ENCODE peak calls at places on chromosomes 16 and 17, in seven cellular contexts. One of them, this sample, is unnamed.

GRCh38 chr17:4607773-4608187 is 23.5 kb downstream of the SMTNL2 start:
- DNase-seq in H9: peak
- DNase-seq in effector memory CD4-positive, alpha-beta T cell: no peak
- DNase-seq in mesenchymal stem cell: peak
- DNase-seq in Peyer's patch: no peak
- DNase-seq in HCT116: no peak
- DNase-seq in CD4-positive, alpha-beta T cell: no peak
- DNase-seq in this sample: no peak

GRCh38 chr16:27911486-27911885 is 152.0 kb downstream of the GSG1L start:
- DNase-seq in mesenchymal stem cell: no peak
- DNase-seq in HCT116: no peak
- DNase-seq in Peyer's patch: no peak
- DNase-seq in effector memory CD4-positive, alpha-beta T cell: no peak
- DNase-seq in CD4-positive, alpha-beta T cell: no peak
- DNase-seq in H9: no peak
- DNase-seq in this sample: no peak

GRCh38 chr17:27848941-27849340 is 44.2 kb downstream of the LYRM9 start:
- DNase-seq in HCT116: no peak
- DNase-seq in H9: no peak
- DNase-seq in effector memory CD4-positive, alpha-beta T cell: no peak
- DNase-seq in Peyer's patch: no peak
- DNase-seq in CD4-positive, alpha-beta T cell: no peak
- DNase-seq in mesenchymal stem cell: no peak
- DNase-seq in this sample: no peak

GRCh38 chr17:51056813-51057510 is 63.7 kb downstream of the SPAG9 start:
- DNase-seq in H9: peak
- DNase-seq in effector memory CD4-positive, alpha-beta T cell: no peak
- DNase-seq in CD4-positive, alpha-beta T cell: peak
- DNase-seq in mesenchymal stem cell: peak
- DNase-seq in HCT116: peak
- DNase-seq in Peyer's patch: no peak
- DNase-seq in this sample: peak

GRCh38 chr17:39186481-39187002 is 10.9 kb downstream of the CACNB1 start:
- DNase-seq in CD4-positive, alpha-beta T cell: no peak
- DNase-seq in HCT116: no peak
- DNase-seq in Peyer's patch: no peak
- DNase-seq in effector memory CD4-positive, alpha-beta T cell: no peak
- DNase-seq in H9: no peak
- DNase-seq in mesenchymal stem cell: no peak
- DNase-seq in this sample: no peak

GRCh38 chr17:2400474-2400866 is 390 bp downstream of the MNT start:
- DNase-seq in H9: peak
- DNase-seq in CD4-positive, alpha-beta T cell: peak
- DNase-seq in Peyer's patch: peak
- DNase-seq in HCT116: no peak
- DNase-seq in effector memory CD4-positive, alpha-beta T cell: peak
- DNase-seq in mesenchymal stem cell: peak
- DNase-seq in this sample: peak

GRCh38 chr17:78122991-78123249 is 5.6 kb downstream of the TMC6 start:
- DNase-seq in CD4-positive, alpha-beta T cell: no peak
- DNase-seq in HCT116: no peak
- DNase-seq in Peyer's patch: no peak
- DNase-seq in H9: no peak
- DNase-seq in effector memory CD4-positive, alpha-beta T cell: no peak
- DNase-seq in mesenchymal stem cell: no peak
- DNase-seq in this sample: no peak

GRCh38 chr17:81428121-81428515 is 32.9 kb downstream of the BAHCC1 start:
- DNase-seq in H9: no peak
- DNase-seq in CD4-positive, alpha-beta T cell: no peak
- DNase-seq in Peyer's patch: no peak
- DNase-seq in HCT116: no peak
- DNase-seq in effector memory CD4-positive, alpha-beta T cell: no peak
- DNase-seq in mesenchymal stem cell: no peak
- DNase-seq in this sample: peak

GRCh38 chr16:85378145-85379040 is 234.7 kb upstream of the GSE1 start:
- DNase-seq in HCT116: no peak
- DNase-seq in Peyer's patch: no peak
- DNase-seq in mesenchymal stem cell: no peak
- DNase-seq in effector memory CD4-positive, alpha-beta T cell: no peak
- DNase-seq in H9: no peak
- DNase-seq in CD4-positive, alpha-beta T cell: no peak
- DNase-seq in this sample: no peak

GRCh38 chr17:55570360-55570759 is 59.1 kb upstream of the SMIM36 start:
- DNase-seq in effector memory CD4-positive, alpha-beta T cell: no peak
- DNase-seq in CD4-positive, alpha-beta T cell: no peak
- DNase-seq in H9: no peak
- DNase-seq in mesenchymal stem cell: no peak
- DNase-seq in HCT116: no peak
- DNase-seq in Peyer's patch: no peak
- DNase-seq in this sample: no peak

GRCh38 chr16:52773026-52773425 is 226.1 kb upstream of the TOX3 start:
- DNase-seq in mesenchymal stem cell: no peak
- DNase-seq in HCT116: no peak
- DNase-seq in effector memory CD4-positive, alpha-beta T cell: no peak
- DNase-seq in H9: no peak
- DNase-seq in Peyer's patch: no peak
- DNase-seq in CD4-positive, alpha-beta T cell: no peak
- DNase-seq in this sample: no peak

GRCh38 chr16:27195941-27196595 is 7.3 kb upstream of the KDM8 start:
- DNase-seq in Peyer's patch: no peak
- DNase-seq in HCT116: no peak
- DNase-seq in CD4-positive, alpha-beta T cell: peak
- DNase-seq in H9: no peak
- DNase-seq in effector memory CD4-positive, alpha-beta T cell: peak
- DNase-seq in mesenchymal stem cell: no peak
- DNase-seq in this sample: no peak

GRCh38 chr16:53068423-53068833 is 13.6 kb downstream of the CHD9 start:
- DNase-seq in effector memory CD4-positive, alpha-beta T cell: no peak
- DNase-seq in HCT116: no peak
- DNase-seq in CD4-positive, alpha-beta T cell: no peak
- DNase-seq in mesenchymal stem cell: no peak
- DNase-seq in Peyer's patch: peak
- DNase-seq in H9: no peak
- DNase-seq in this sample: no peak

GRCh38 chr16:47943235-47943634 is 212.6 kb downstream of the ABCC12 start:
- DNase-seq in H9: no peak
- DNase-seq in HCT116: no peak
- DNase-seq in mesenchymal stem cell: no peak
- DNase-seq in CD4-positive, alpha-beta T cell: no peak
- DNase-seq in Peyer's patch: no peak
- DNase-seq in effector memory CD4-positive, alpha-beta T cell: no peak
- DNase-seq in this sample: no peak

GRCh38 chr16:2720719-2721633 is 952 bp upstream of the PRSS27 start:
- DNase-seq in CD4-positive, alpha-beta T cell: peak
- DNase-seq in Peyer's patch: peak
- DNase-seq in H9: peak
- DNase-seq in mesenchymal stem cell: peak
- DNase-seq in HCT116: peak
- DNase-seq in effector memory CD4-positive, alpha-beta T cell: peak
- DNase-seq in this sample: peak

GRCh38 chr16:11896776-11897175 is 19.0 kb downstream of the GSPT1 start:
- DNase-seq in HCT116: no peak
- DNase-seq in mesenchymal stem cell: peak
- DNase-seq in CD4-positive, alpha-beta T cell: no peak
- DNase-seq in effector memory CD4-positive, alpha-beta T cell: no peak
- DNase-seq in Peyer's patch: no peak
- DNase-seq in H9: no peak
- DNase-seq in this sample: no peak

GRCh38 chr16:49851468-49851787 is 4.5 kb downstream of the ZNF423 start:
- DNase-seq in effector memory CD4-positive, alpha-beta T cell: no peak
- DNase-seq in H9: no peak
- DNase-seq in HCT116: no peak
- DNase-seq in mesenchymal stem cell: peak
- DNase-seq in Peyer's patch: no peak
- DNase-seq in CD4-positive, alpha-beta T cell: no peak
- DNase-seq in this sample: no peak

GRCh38 chr16:78196527-78196926 is 97.1 kb downstream of the WWOX start:
- DNase-seq in Peyer's patch: no peak
- DNase-seq in effector memory CD4-positive, alpha-beta T cell: no peak
- DNase-seq in mesenchymal stem cell: no peak
- DNase-seq in H9: no peak
- DNase-seq in CD4-positive, alpha-beta T cell: no peak
- DNase-seq in HCT116: no peak
- DNase-seq in this sample: no peak

GRCh38 chr17:39737331-39737760 is 392 bp upstream of the GRB7 start:
- DNase-seq in CD4-positive, alpha-beta T cell: no peak
- DNase-seq in H9: no peak
- DNase-seq in Peyer's patch: no peak
- DNase-seq in effector memory CD4-positive, alpha-beta T cell: no peak
- DNase-seq in mesenchymal stem cell: no peak
- DNase-seq in HCT116: no peak
- DNase-seq in this sample: peak

GRCh38 chr16:69476920-69477418 is 52.5 kb downstream of the CYB5B start:
- DNase-seq in Peyer's patch: no peak
- DNase-seq in HCT116: peak
- DNase-seq in CD4-positive, alpha-beta T cell: no peak
- DNase-seq in mesenchymal stem cell: peak
- DNase-seq in H9: no peak
- DNase-seq in effector memory CD4-positive, alpha-beta T cell: no peak
- DNase-seq in this sample: no peak

GRCh38 chr17:69103557-69104233 is 38.0 kb downstream of the ABCA6 start:
- DNase-seq in Peyer's patch: no peak
- DNase-seq in effector memory CD4-positive, alpha-beta T cell: no peak
- DNase-seq in HCT116: no peak
- DNase-seq in CD4-positive, alpha-beta T cell: no peak
- DNase-seq in H9: no peak
- DNase-seq in mesenchymal stem cell: no peak
- DNase-seq in this sample: no peak
- H3K27ac ChIP-seq in Peyer's patch: no peak
- H3K27ac ChIP-seq in effector memory CD4-positive, alpha-beta T cell: no peak
- H3K27ac ChIP-seq in HCT116: no peak
- H3K27ac ChIP-seq in CD4-positive, alpha-beta T cell: no peak
- H3K27ac ChIP-seq in H9: no peak
- H3K27ac ChIP-seq in mesenchymal stem cell: no peak
- H3K27ac ChIP-seq in this sample: no peak

DNA sequence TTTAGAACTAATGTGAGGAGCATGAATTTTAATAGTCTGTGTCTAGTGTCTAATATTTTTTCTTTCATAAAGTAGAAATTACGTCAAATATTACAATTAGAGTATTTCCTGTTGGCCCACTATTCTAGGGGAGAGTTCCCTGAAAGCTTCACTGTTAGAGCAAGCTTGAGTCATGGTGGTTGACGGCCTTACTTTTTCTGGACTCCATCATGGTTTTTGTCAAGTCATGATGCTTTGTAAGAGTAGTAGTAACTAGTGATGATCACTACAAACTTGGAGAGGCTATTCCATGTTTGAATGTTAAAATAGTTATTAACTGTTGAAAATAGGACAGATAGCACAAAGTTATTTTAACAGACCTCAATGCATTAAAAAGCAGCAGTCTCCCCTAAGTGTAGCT is 1.7 kb downstream of the PSMD11 start:
- DNase-seq in CD4-positive, alpha-beta T cell: no peak
- DNase-seq in effector memory CD4-positive, alpha-beta T cell: no peak
- DNase-seq in mesenchymal stem cell: peak
- DNase-seq in HCT116: no peak
- DNase-seq in H9: no peak
- DNase-seq in Peyer's patch: no peak
- DNase-seq in this sample: no peak
- H3K27ac ChIP-seq in CD4-positive, alpha-beta T cell: no peak
- H3K27ac ChIP-seq in effector memory CD4-positive, alpha-beta T cell: no peak
- H3K27ac ChIP-seq in mesenchymal stem cell: no peak
- H3K27ac ChIP-seq in HCT116: no peak
- H3K27ac ChIP-seq in H9: no peak
- H3K27ac ChIP-seq in Peyer's patch: no peak
- H3K27ac ChIP-seq in this sample: no peak

GRCh38 chr17:19904412-19904811 is 36.7 kb upstream of the ULK2 start:
- DNase-seq in mesenchymal stem cell: peak
- DNase-seq in effector memory CD4-positive, alpha-beta T cell: no peak
- DNase-seq in HCT116: no peak
- DNase-seq in Peyer's patch: no peak
- DNase-seq in CD4-positive, alpha-beta T cell: no peak
- DNase-seq in H9: no peak
- DNase-seq in this sample: no peak
- H3K27ac ChIP-seq in mesenchymal stem cell: no peak
- H3K27ac ChIP-seq in effector memory CD4-positive, alpha-beta T cell: no peak
- H3K27ac ChIP-seq in HCT116: no peak
- H3K27ac ChIP-seq in Peyer's patch: no peak
- H3K27ac ChIP-seq in CD4-positive, alpha-beta T cell: no peak
- H3K27ac ChIP-seq in H9: no peak
- H3K27ac ChIP-seq in this sample: no peak

GRCh38 chr17:44913676-44914075 is 1.6 kb downstream of the GFAP start:
- DNase-seq in mesenchymal stem cell: no peak
- DNase-seq in Peyer's patch: no peak
- DNase-seq in effector memory CD4-positive, alpha-beta T cell: no peak
- DNase-seq in CD4-positive, alpha-beta T cell: no peak
- DNase-seq in H9: no peak
- DNase-seq in HCT116: no peak
- DNase-seq in this sample: peak

GRCh38 chr17:44915321-44915726 is at the start of gene GFAP:
- DNase-seq in H9: no peak
- DNase-seq in CD4-positive, alpha-beta T cell: no peak
- DNase-seq in HCT116: no peak
- DNase-seq in Peyer's patch: no peak
- DNase-seq in mesenchymal stem cell: no peak
- DNase-seq in effector memory CD4-positive, alpha-beta T cell: no peak
- DNase-seq in this sample: no peak

GRCh38 chr17:44915727-44916058 is 393 bp upstream of the GFAP start:
- DNase-seq in CD4-positive, alpha-beta T cell: no peak
- DNase-seq in HCT116: no peak
- DNase-seq in Peyer's patch: no peak
- DNase-seq in mesenchymal stem cell: no peak
- DNase-seq in H9: no peak
- DNase-seq in effector memory CD4-positive, alpha-beta T cell: no peak
- DNase-seq in this sample: no peak

GRCh38 chr17:44914148-44914547 is 1.2 kb downstream of the GFAP start:
- DNase-seq in Peyer's patch: no peak
- DNase-seq in CD4-positive, alpha-beta T cell: no peak
- DNase-seq in effector memory CD4-positive, alpha-beta T cell: no peak
- DNase-seq in H9: peak
- DNase-seq in mesenchymal stem cell: no peak
- DNase-seq in HCT116: no peak
- DNase-seq in this sample: no peak

GRCh38 chr17:44914698-44915271 is 515 bp downstream of the GFAP start:
- DNase-seq in Peyer's patch: no peak
- DNase-seq in H9: peak
- DNase-seq in effector memory CD4-positive, alpha-beta T cell: no peak
- DNase-seq in HCT116: no peak
- DNase-seq in CD4-positive, alpha-beta T cell: no peak
- DNase-seq in mesenchymal stem cell: no peak
- DNase-seq in this sample: no peak
- H3K27ac ChIP-seq in Peyer's patch: no peak
- H3K27ac ChIP-seq in H9: no peak
- H3K27ac ChIP-seq in effector memory CD4-positive, alpha-beta T cell: no peak
- H3K27ac ChIP-seq in HCT116: no peak
- H3K27ac ChIP-seq in CD4-positive, alpha-beta T cell: no peak
- H3K27ac ChIP-seq in mesenchymal stem cell: no peak
- H3K27ac ChIP-seq in this sample: peak

GRCh38 chr17:28912281-28912937 is 9.5 kb upstream of the DHRS13 start:
- DNase-seq in CD4-positive, alpha-beta T cell: no peak
- DNase-seq in HCT116: no peak
- DNase-seq in mesenchymal stem cell: no peak
- DNase-seq in Peyer's patch: no peak
- DNase-seq in effector memory CD4-positive, alpha-beta T cell: no peak
- DNase-seq in H9: no peak
- DNase-seq in this sample: no peak
- H3K27ac ChIP-seq in CD4-positive, alpha-beta T cell: no peak
- H3K27ac ChIP-seq in HCT116: no peak
- H3K27ac ChIP-seq in mesenchymal stem cell: no peak
- H3K27ac ChIP-seq in Peyer's patch: peak
- H3K27ac ChIP-seq in effector memory CD4-positive, alpha-beta T cell: no peak
- H3K27ac ChIP-seq in H9: no peak
- H3K27ac ChIP-seq in this sample: no peak